ENCODE peak calls at places on chromosomes 3 and 15, in four cellular contexts. I is A549, L is K562, A is HepG2. V is an unnamed sample.

GRCh38 chr15:66328721-66329220 is 27.7 kb downstream of the TIPIN start:
- DNase-seq in A (no peak), I (no peak), L (no peak), V (no peak)

GRCh38 chr3:41363830-41364523 is 164.7 kb downstream of the CTNNB1 start:
- DNase-seq in L (no peak), A (peak), I (no peak), V (no peak)

GRCh38 chr3:52245322-52246263 is at the start of gene PPM1M:
- DNase-seq in L (peak), A (no peak), I (peak), V (no peak)

GRCh38 chr3:103796068-103796467 is 1361.3 kb downstream of the ZPLD1 start:
- DNase-seq in I (no peak), L (no peak), A (no peak), V (no peak)

GRCh38 chr15:67380921-67381320 is 126.3 kb downstream of the IQCH start:
- DNase-seq in L (no peak), A (no peak), I (no peak), V (no peak)

GRCh38 chr15:96346409-96346808 is 15.9 kb downstream of the NR2F2 start:
- DNase-seq in L (no peak), I (no peak), A (no peak), V (no peak)

GRCh38 chr15:89329329-89330084 is 5.1 kb downstream of the POLG start:
- DNase-seq in L (no peak), I (no peak), A (no peak), V (no peak)

GRCh38 chr3:158470944-158471638 is 99.9 kb upstream of the MLF1 start:
- DNase-seq in A (no peak), I (peak), L (no peak), V (no peak)

GRCh38 chr3:97940034-97940433 is 32.2 kb downstream of the RIOX2 start:
- DNase-seq in A (peak), L (no peak), I (peak), V (no peak)

GRCh38 chr3:53671192-53672021 is 174.8 kb downstream of the CHDH start:
- DNase-seq in I (no peak), A (no peak), L (no peak), V (no peak)

GRCh38 chr3:70583682-70584081 is 271.2 kb upstream of the MDFIC2 start:
- DNase-seq in I (no peak), A (no peak), L (no peak), V (no peak)

GRCh38 chr3:50479523-50479922 is 23.9 kb downstream of the CACNA2D2 start:
- DNase-seq in I (no peak), L (no peak), A (no peak), V (no peak)

GRCh38 chr15:39079296-39079834 is 501.5 kb upstream of the THBS1 start:
- DNase-seq in A (no peak), L (no peak), I (peak), V (no peak)

GRCh38 chr3:33940149-33940548 is 141.7 kb downstream of the PDCD6IP start:
- DNase-seq in L (no peak), A (no peak), I (no peak), V (no peak)

GRCh38 chr3:36918050-36918449 is 26.8 kb downstream of the TRANK1 start:
- DNase-seq in L (no peak), A (no peak), I (no peak), V (no peak)

GRCh38 chr15:37221671-37222207 is 121.4 kb upstream of the MEIS2 start:
- DNase-seq in L (no peak), A (no peak), I (no peak), V (no peak)

GRCh38 chr15:37218351-37218916 is 118.1 kb upstream of the MEIS2 start:
- DNase-seq in I (no peak), L (no peak), A (no peak), V (no peak)

GRCh38 chr15:37219211-37219701 is 118.9 kb upstream of the MEIS2 start:
- DNase-seq in L (no peak), I (no peak), A (peak), V (no peak)

GRCh38 chr15:37220949-37221670 is 120.8 kb upstream of the MEIS2 start:
- DNase-seq in I (no peak), L (no peak), A (no peak), V (no peak)

GRCh38 chr15:37217567-37217966 is 117.2 kb upstream of the MEIS2 start:
- DNase-seq in L (no peak), A (peak), I (no peak), V (no peak)
- TF ChIP-seq RNF2 in L (no peak), A (no peak), I (no peak), V (no peak)

GRCh38 chr3:195187609-195188529 is 83.1 kb downstream of the XXYLT1 start:
- DNase-seq in I (peak), L (no peak), A (no peak), V (no peak)
- TF ChIP-seq RNF2 in I (no peak), L (no peak), A (no peak), V (no peak)

GRCh38 chr3:89113887-89114840 is 6.7 kb downstream of the EPHA3 start:
- DNase-seq in A (peak), L (no peak), I (peak), V (peak)
- TF ChIP-seq RNF2 in A (no peak), L (no peak), I (no peak), V (no peak)

DNA sequence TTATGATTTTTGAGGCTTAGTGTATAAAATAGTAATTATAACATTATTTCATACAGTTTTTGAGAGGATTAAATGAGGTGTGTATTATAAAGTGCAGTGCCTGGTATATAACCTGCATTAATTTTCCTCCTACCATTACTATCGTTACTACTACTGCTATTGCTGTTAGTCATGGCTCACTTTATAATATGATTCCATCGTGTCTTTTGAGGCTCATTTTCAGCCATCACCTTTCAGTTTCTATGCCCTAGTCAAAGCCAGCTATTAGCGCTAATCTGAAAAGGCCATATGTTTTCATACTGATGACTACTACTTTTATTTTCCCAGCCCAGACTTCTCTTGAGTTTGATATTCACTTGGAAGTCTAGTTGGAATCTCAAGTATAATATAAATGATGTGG is 5.5 kb downstream of the MEF2A start:
- DNase-seq in L (no peak), A (no peak), I (no peak), V (no peak)
- TF ChIP-seq RNF2 in L (no peak), A (no peak), I (no peak), V (no peak)

GRCh38 chr3:31533169-31533870 is 595 bp downstream of the STT3B start:
- DNase-seq in L (peak), I (peak), A (peak), V (no peak)
- TF ChIP-seq RNF2 in L (no peak), I (no peak), A (no peak), V (no peak)

GRCh38 chr3:162525791-162526190 is 1029.2 kb downstream of the OTOL1 start:
- DNase-seq in A (no peak), I (no peak), L (no peak), V (no peak)

GRCh38 chr3:162521669-162522068 is 1025.1 kb downstream of the OTOL1 start:
- DNase-seq in I (no peak), A (no peak), L (no peak), V (no peak)

DNA sequence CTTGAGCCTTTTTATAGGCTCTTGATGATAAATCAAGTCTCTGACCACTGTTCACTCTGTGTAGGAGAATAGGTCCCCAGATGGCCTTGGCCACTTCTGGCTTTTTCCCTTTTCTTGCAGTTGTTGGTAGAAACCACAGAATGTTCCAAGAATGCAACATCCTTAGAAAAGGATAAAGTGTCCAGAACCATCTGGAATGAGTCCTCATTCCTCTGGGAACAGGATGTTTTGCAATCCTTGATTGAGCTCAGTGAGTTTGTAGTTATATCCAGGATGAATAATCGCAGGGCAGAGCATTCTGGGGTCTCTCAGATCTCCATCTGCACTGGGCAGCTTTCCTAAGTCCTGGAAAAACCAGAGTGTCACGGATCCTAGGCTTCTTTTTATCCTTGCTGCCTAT is 1028.4 kb downstream of the OTOL1 start:
- DNase-seq in L (no peak), I (no peak), A (no peak), V (no peak)
- TF ChIP-seq RNF2 in L (no peak), I (no peak), A (no peak), V (no peak)

GRCh38 chr3:13887746-13888300 is 8.0 kb upstream of the WNT7A start:
- DNase-seq in L (no peak), I (no peak), A (no peak), V (no peak)
- TF ChIP-seq RNF2 in L (no peak), I (no peak), A (no peak), V (no peak)

GRCh38 chr3:95297586-95297985 is 1234.7 kb downstream of the NSUN3 start:
- DNase-seq in I (no peak), A (no peak), L (no peak), V (no peak)
- TF ChIP-seq RNF2 in I (no peak), A (no peak), L (no peak), V (no peak)

DNA sequence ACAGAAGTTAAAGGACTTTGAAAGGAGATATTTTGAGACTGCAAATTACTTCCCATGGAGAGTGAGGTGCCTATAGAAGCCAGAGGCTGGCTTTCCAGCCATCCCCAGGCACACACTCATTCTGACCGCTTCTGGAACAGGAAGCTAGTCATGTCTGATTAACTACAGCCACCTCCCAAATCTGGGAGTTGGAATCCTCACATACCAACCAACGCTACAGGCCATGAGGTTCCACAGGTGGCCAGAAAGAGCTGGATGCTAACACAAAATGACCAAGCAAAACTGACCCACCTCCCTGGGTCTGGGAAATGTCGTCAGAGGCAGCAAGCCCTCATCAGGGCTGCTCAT is 87.2 kb downstream of the SNRK start:
- DNase-seq in A (no peak), L (no peak), I (no peak), V (no peak)
- TF ChIP-seq RNF2 in A (no peak), L (no peak), I (no peak), V (no peak)

V was measured in H1.